ENCODE peak calls at places on chromosomes 2 and 18, in ten cellular contexts. A is CD4-positive, CD25-positive, alpha-beta regulatory T cell; N is heart left ventricle; G is Peyer's patch; P is upper lobe of right lung; R is uterus; X is H1; S is left lung; T is GM23338; V is CD8-positive, alpha-beta memory T cell. B is an unnamed sample. For H3K4me1 and H3K36me3, the result is how much of the 10 kb centered on the place peaks cover.

GRCh38 chr2:37585295-37585908 is 86.0 kb downstream of the CDC42EP3 start:
- DNase-seq in A (no peak), N (no peak), G (no peak), P (no peak), R (no peak), X (no peak), S (no peak), T (peak), V (no peak), B (peak)

GRCh38 chr2:233556756-233557736 is 9.5 kb downstream of the USP40 start:
- DNase-seq in A (no peak), N (no peak), G (no peak), P (no peak), R (no peak), X (no peak), S (no peak), T (peak), V (no peak), B (no peak)

GRCh38 chr18:79847606-79848293 is 50.0 kb downstream of the KCNG2 start:
- DNase-seq in A (no peak), N (no peak), G (no peak), P (peak), R (no peak), X (no peak), S (peak), T (no peak), V (no peak), B (no peak)

GRCh38 chr2:166361351-166362153 is 14.2 kb downstream of the SCN9A start:
- DNase-seq in A (no peak), N (no peak), G (no peak), P (no peak), R (no peak), X (no peak), S (no peak), T (peak), V (no peak), B (no peak)

GRCh38 chr2:162202203-162202602 is 41.0 kb downstream of the FAP start:
- DNase-seq in A (no peak), N (no peak), G (no peak), P (no peak), R (no peak), X (no peak), S (no peak), T (no peak), V (no peak), B (no peak)

GRCh38 chr2:151805343-151805742 is 22.9 kb downstream of the ARL5A start:
- DNase-seq in A (no peak), N (no peak), G (no peak), P (no peak), R (no peak), X (no peak), S (no peak), T (no peak), V (no peak), B (no peak)

GRCh38 chr2:185185044-185185443 is 553.6 kb upstream of the FSIP2 start:
- DNase-seq in A (no peak), N (no peak), G (no peak), P (peak), R (no peak), X (no peak), S (peak), T (no peak), V (no peak), B (no peak)

GRCh38 chr2:176769021-176769420 is 443.6 kb upstream of the HNRNPA3 start:
- DNase-seq in A (no peak), N (no peak), G (no peak), P (no peak), R (no peak), X (no peak), S (no peak), T (no peak), V (no peak), B (no peak)

GRCh38 chr2:215269397-215270117 is 42.3 kb upstream of the ATIC start:
- DNase-seq in A (peak), N (peak), G (peak), P (no peak), R (peak), X (no peak), S (no peak), T (peak), V (peak), B (peak)

GRCh38 chr2:20514596-20515269 is 67.9 kb downstream of the RHOB start:
- DNase-seq in A (no peak), N (no peak), G (no peak), P (no peak), R (no peak), X (no peak), S (no peak), T (peak), V (no peak), B (no peak)

GRCh38 chr18:69787825-69788547 is 159.7 kb downstream of the CD226 start:
- DNase-seq in A (no peak), N (no peak), G (no peak), P (no peak), R (no peak), X (no peak), S (no peak), T (peak), V (no peak), B (no peak)

GRCh38 chr2:85579266-85579935 is 2.0 kb downstream of the VAMP8 start:
- DNase-seq in A (no peak), N (no peak), G (no peak), P (no peak), R (no peak), X (no peak), S (no peak), T (no peak), V (no peak), B (no peak)

GRCh38 chr2:72027426-72028161 is 120.1 kb downstream of the CYP26B1 start:
- DNase-seq in A (no peak), N (peak), G (no peak), P (peak), R (no peak), X (no peak), S (peak), T (no peak), V (no peak), B (no peak)

GRCh38 chr2:119475225-119475856 is 43.7 kb downstream of the TMEM37 start:
- DNase-seq in A (no peak), N (no peak), G (no peak), P (no peak), R (no peak), X (peak), S (no peak), T (peak), V (no peak), B (no peak)

GRCh38 chr2:195737531-195738162 is 80.6 kb downstream of the SLC39A10 start:
- DNase-seq in A (no peak), N (no peak), G (no peak), P (no peak), R (no peak), X (no peak), S (no peak), T (no peak), V (no peak), B (no peak)

GRCh38 chr2:174771631-174772491 is 7.6 kb upstream of the CHRNA1 start:
- DNase-seq in A (peak), N (peak), G (peak), P (peak), R (peak), X (peak), S (no peak), T (peak), V (no peak), B (peak)

GRCh38 chr2:55718165-55719008 is 24.7 kb upstream of the PNPT1 start:
- DNase-seq in A (peak), N (peak), G (no peak), P (no peak), R (peak), X (peak), S (no peak), T (peak), V (no peak), B (no peak)

GRCh38 chr2:72214429-72215143 is 66.9 kb upstream of the CYP26B1 start:
- DNase-seq in A (no peak), N (no peak), G (no peak), P (no peak), R (no peak), X (no peak), S (no peak), T (no peak), V (no peak), B (no peak)

GRCh38 chr2:8303322-8303832 is 378.5 kb upstream of the ID2 start:
- DNase-seq in A (peak), N (peak), G (no peak), P (peak), R (no peak), X (no peak), S (peak), T (no peak), V (peak), B (no peak)

GRCh38 chr2:8927510-8928456 is 75.7 kb downstream of the MBOAT2 start:
- DNase-seq in A (no peak), N (peak), G (no peak), P (no peak), R (no peak), X (no peak), S (no peak), T (no peak), V (no peak), B (no peak)

GRCh38 chr2:162111958-162112850 is 38.2 kb upstream of the DPP4 start:
- DNase-seq in A (no peak), N (no peak), G (no peak), P (no peak), R (no peak), X (no peak), S (no peak), T (no peak), V (no peak), B (no peak)

GRCh38 chr2:239288237-239288636 is 112.6 kb downstream of the HDAC4 start:
- DNase-seq in A (no peak), N (no peak), G (no peak), P (no peak), R (no peak), X (no peak), S (no peak), T (no peak), V (no peak), B (no peak)

GRCh38 chr2:8872821-8873432 is 35.5 kb upstream of the KIDINS220 start:
- DNase-seq in A (no peak), N (no peak), G (no peak), P (no peak), R (no peak), X (no peak), S (no peak), T (peak), V (no peak), B (no peak)

GRCh38 chr2:234240917-234241316 is 190.4 kb downstream of the SPP2 start:
- DNase-seq in A (no peak), N (no peak), G (no peak), P (no peak), R (no peak), X (no peak), S (no peak), T (no peak), V (no peak), B (no peak)

GRCh38 chr2:191811807-191812602 is 34.9 kb downstream of the CAVIN2 start:
- DNase-seq in A (no peak), N (peak), G (peak), P (peak), R (peak), X (no peak), S (no peak), T (peak), V (no peak), B (peak)

GRCh38 chr2:149394864-149395263 is 64.5 kb downstream of the LYPD6 start:
- DNase-seq in A (no peak), N (no peak), G (no peak), P (no peak), R (no peak), X (no peak), S (no peak), T (no peak), V (no peak), B (no peak)

GRCh38 chr18:56185126-56185525 is 453.3 kb downstream of the TXNL1 start:
- DNase-seq in A (no peak), N (no peak), G (no peak), P (no peak), R (no peak), X (no peak), S (no peak), T (no peak), V (no peak), B (no peak)

GRCh38 chr2:231295363-231295655 is 96.9 kb downstream of the ARMC9 start:
- DNase-seq in A (no peak), N (no peak), G (no peak), P (no peak), R (no peak), X (no peak), S (no peak), T (no peak), V (no peak), B (no peak)

GRCh38 chr2:19569300-19569791 is 210.9 kb upstream of the OSR1 start:
- DNase-seq in A (no peak), N (no peak), G (no peak), P (no peak), R (no peak), X (no peak), S (no peak), T (peak), V (no peak), B (no peak)

GRCh38 chr2:124318913-124319312 is 293.8 kb downstream of the CNTNAP5 start:
- DNase-seq in A (no peak), N (no peak), G (no peak), P (no peak), R (no peak), X (no peak), S (no peak), T (no peak), V (no peak), B (no peak)

GRCh38 chr2:142069489-142069888 is 61.3 kb downstream of the LRP1B start:
- DNase-seq in A (no peak), N (no peak), G (no peak), P (no peak), R (no peak), X (no peak), S (no peak), T (no peak), V (no peak), B (no peak)

GRCh38 chr2:37167636-37168182 is 10.9 kb upstream of the EIF2AK2 start:
- DNase-seq in A (no peak), N (no peak), G (no peak), P (no peak), R (no peak), X (no peak), S (no peak), T (no peak), V (no peak), B (no peak)

GRCh38 chr18:39799010-39799409 is 2156.0 kb upstream of the PIK3C3 start:
- DNase-seq in A (no peak), N (no peak), G (no peak), P (no peak), R (no peak), X (no peak), S (no peak), T (peak), V (no peak), B (no peak)

GRCh38 chr2:73494031-73494430 is 108.4 kb downstream of the ALMS1 start:
- DNase-seq in A (no peak), N (no peak), G (no peak), P (no peak), R (no peak), X (no peak), S (no peak), T (peak), V (no peak), B (no peak)

GRCh38 chr2:144078091-144078490 is 441.8 kb downstream of the ZEB2 start:
- DNase-seq in A (no peak), N (no peak), G (no peak), P (no peak), R (no peak), X (no peak), S (no peak), T (no peak), V (no peak), B (no peak)

GRCh38 chr18:8288447-8289213 is 320.6 kb upstream of the RAB12 start:
- DNase-seq in A (no peak), N (peak), G (no peak), P (no peak), R (no peak), X (no peak), S (no peak), T (no peak), V (no peak), B (peak)

GRCh38 chr2:106108351-106108750 is 85.8 kb downstream of the UXS1 start:
- DNase-seq in A (no peak), N (no peak), G (no peak), P (no peak), R (no peak), X (no peak), S (no peak), T (no peak), V (no peak), B (no peak)

GRCh38 chr18:76847926-76848325 is 25.6 kb downstream of the ZNF236 start:
- DNase-seq in A (no peak), N (no peak), G (no peak), P (no peak), R (no peak), X (peak), S (no peak), T (peak), V (no peak), B (no peak)

GRCh38 chr18:76850112-76850511 is 27.8 kb downstream of the ZNF236 start:
- DNase-seq in A (no peak), N (no peak), G (no peak), P (no peak), R (no peak), X (no peak), S (no peak), T (no peak), V (no peak), B (no peak)

GRCh38 chr18:76844144-76844543 is 21.8 kb downstream of the ZNF236 start:
- DNase-seq in A (no peak), N (no peak), G (no peak), P (no peak), R (no peak), X (no peak), S (no peak), T (no peak), V (no peak), B (no peak)

GRCh38 chr18:76844742-76845477 is 22.6 kb downstream of the ZNF236 start:
- DNase-seq in A (no peak), N (no peak), G (no peak), P (no peak), R (no peak), X (no peak), S (no peak), T (no peak), V (no peak), B (no peak)

DNA sequence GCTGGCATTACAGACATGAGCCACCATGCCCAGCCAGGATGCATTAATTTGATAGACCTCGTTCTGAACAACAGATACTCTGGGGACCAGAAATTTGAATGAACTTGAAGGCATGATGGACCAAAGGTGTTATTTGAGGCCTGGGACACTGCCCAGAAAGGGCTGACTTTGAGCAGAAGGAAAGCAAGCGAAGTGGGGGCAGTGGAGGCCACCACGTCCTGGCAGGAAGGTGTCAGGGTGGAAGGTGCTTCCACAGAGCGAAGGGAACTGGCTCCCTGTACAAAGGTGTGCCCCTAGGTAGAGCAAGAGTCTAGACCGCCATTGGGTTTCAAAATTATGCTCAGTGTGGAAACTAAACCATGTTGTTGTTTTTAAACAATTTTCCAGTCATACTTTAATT is 23.9 kb downstream of the ZNF236 start:
- DNase-seq in A (no peak), N (no peak), G (no peak), P (no peak), R (no peak), X (no peak), S (no peak), T (no peak), V (no peak), B (no peak)
- H3K4me1 ChIP-seq in A (under half), N (under half), G (under half), P (under half), R (under half), X (under half), S (under half), T (under half), V (under half), B (under half)

GRCh38 chr2:219272995-219273394 is 6.2 kb upstream of the DNAJB2 start:
- DNase-seq in A (no peak), N (no peak), G (no peak), P (peak), R (no peak), X (no peak), S (no peak), T (no peak), V (no peak), B (no peak)

GRCh38 chr2:219272351-219272750 is 6.8 kb upstream of the DNAJB2 start:
- DNase-seq in A (no peak), N (no peak), G (no peak), P (peak), R (no peak), X (no peak), S (no peak), T (no peak), V (no peak), B (no peak)

GRCh38 chr2:219273887-219274391 is 5.2 kb upstream of the DNAJB2 start:
- DNase-seq in A (no peak), N (no peak), G (no peak), P (peak), R (no peak), X (no peak), S (no peak), T (no peak), V (no peak), B (no peak)

GRCh38 chr2:219271021-219271420 is 8.1 kb upstream of the DNAJB2 start:
- DNase-seq in A (no peak), N (no peak), G (no peak), P (no peak), R (no peak), X (no peak), S (no peak), T (no peak), V (no peak), B (no peak)

DNA sequence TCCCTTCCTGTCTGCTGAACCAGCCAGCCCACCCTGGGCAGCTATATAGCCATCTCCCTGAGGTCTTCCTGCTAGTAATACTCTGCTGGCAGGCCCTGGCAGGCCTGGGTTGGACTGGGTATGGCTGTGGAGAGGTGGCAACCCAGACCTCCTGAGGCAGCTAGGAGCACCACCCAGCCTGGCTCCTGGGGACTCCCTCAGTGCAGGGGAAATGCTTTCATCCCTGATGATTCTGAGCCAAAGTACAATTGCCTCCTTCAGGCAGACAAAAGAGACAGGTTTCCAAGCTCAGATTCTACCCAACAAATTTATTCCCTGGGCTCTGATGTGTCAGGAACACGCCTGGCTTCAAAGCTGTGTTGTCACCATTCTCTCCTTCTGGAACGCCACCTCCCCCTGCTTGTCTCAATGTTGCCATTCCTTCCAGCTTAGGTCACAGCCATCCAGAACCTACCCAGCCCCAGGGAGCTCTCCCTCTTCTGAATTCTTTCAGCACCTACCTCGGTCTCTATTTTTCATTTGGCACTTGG is 4.7 kb upstream of the DNAJB2 start:
- DNase-seq in A (no peak), N (peak), G (no peak), P (peak), R (no peak), X (no peak), S (no peak), T (peak), V (no peak), B (no peak)
- H3K4me3 ChIP-seq in A (no peak), N (no peak), G (no peak), P (no peak), R (no peak), X (no peak), S (no peak), T (no peak), V (no peak), B (no peak)

DNA sequence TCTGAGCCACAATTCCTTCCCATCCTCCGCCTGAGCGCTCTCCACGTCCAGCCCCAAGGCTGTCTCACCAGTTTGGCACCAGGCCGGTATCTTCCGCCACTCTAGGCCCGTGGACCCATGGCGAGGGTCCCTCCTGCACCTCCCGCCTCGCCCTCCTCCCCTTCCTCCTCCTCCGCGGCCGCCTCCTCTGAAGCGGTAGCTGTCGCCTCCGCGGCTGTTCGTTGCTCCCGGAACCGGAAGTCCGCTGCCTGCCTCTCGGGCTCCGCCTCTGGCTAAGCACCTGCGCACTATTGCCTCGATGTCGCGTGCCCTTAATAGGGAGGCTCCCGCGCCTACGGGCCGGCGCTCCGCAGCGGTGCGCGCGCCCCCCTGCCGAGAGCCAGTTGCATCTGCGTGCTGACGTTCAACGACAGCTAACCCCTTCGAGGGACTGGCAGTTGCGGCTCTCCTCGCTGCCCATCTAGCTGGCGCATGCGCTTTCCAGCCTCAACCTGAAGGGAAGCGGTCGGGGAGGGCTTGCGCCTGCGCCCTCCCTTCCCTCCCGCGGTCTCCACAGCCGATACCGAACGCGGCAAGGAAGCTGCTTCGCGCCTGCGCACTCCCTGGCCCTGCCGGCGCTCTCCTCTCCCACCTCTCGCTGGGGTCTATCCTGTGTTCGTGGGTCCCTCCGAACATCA is at the start of gene MBD1:
- DNase-seq in A (peak), N (peak), G (peak), P (peak), R (peak), X (peak), S (peak), T (peak), V (peak), B (peak)
- H3K36me3 ChIP-seq in A (half or more), N (half or more), G (under half), P (under half), R (under half), X (under half), S (half or more), T (under half), V (under half), B (under half)

GRCh38 chr2:218394298-218395089 is 5.2 kb upstream of the CTDSP1 start:
- DNase-seq in A (no peak), N (no peak), G (peak), P (no peak), R (peak), X (no peak), S (peak), T (no peak), V (no peak), B (peak)
- H3K4me1 ChIP-seq in A (half or more), N (under half), G (under half), P (under half), R (under half), X (under half), S (half or more), T (under half), V (under half), B (under half)

GRCh38 chr18:65754121-65754520 is 3.3 kb downstream of the CDH7 start:
- DNase-seq in A (no peak), N (no peak), G (no peak), P (no peak), R (no peak), X (no peak), S (no peak), T (peak), V (no peak), B (no peak)
- H3K4me3 ChIP-seq in A (no peak), N (no peak), G (no peak), P (no peak), R (no peak), X (no peak), S (no peak), T (no peak), V (no peak), B (no peak)

B was measured in pancreas.